ENCODE peak calls at places on chromosomes 13 and 19, in nine cellular contexts. One of them, this sample, is unnamed.

GRCh38 chr19:2010135-2010668 is 5.3 kb downstream of the BTBD2 start:
- DNase-seq in GM23338: no peak
- DNase-seq in sigmoid colon: no peak
- DNase-seq in transverse colon: no peak
- DNase-seq in GM12892: no peak
- DNase-seq in esophagus muscularis mucosa: no peak
- DNase-seq in breast epithelium: no peak
- DNase-seq in upper lobe of left lung: no peak
- DNase-seq in suprapubic skin: no peak
- DNase-seq in this sample: no peak

GRCh38 chr19:39407644-39408391 is 1.2 kb downstream of the ZFP36 start:
- DNase-seq in GM23338: peak
- DNase-seq in breast epithelium: peak
- DNase-seq in esophagus muscularis mucosa: no peak
- DNase-seq in sigmoid colon: peak
- DNase-seq in upper lobe of left lung: peak
- DNase-seq in suprapubic skin: peak
- DNase-seq in GM12892: no peak
- DNase-seq in transverse colon: peak
- DNase-seq in this sample: no peak

GRCh38 chr19:4636151-4636717 is 3.1 kb upstream of the TNFAIP8L1 start:
- DNase-seq in esophagus muscularis mucosa: no peak
- DNase-seq in sigmoid colon: peak
- DNase-seq in suprapubic skin: no peak
- DNase-seq in breast epithelium: peak
- DNase-seq in upper lobe of left lung: peak
- DNase-seq in GM12892: peak
- DNase-seq in transverse colon: peak
- DNase-seq in GM23338: peak
- DNase-seq in this sample: peak

GRCh38 chr19:44930088-44930487 is 11.9 kb upstream of the APOC4 start:
- DNase-seq in breast epithelium: no peak
- DNase-seq in upper lobe of left lung: no peak
- DNase-seq in suprapubic skin: no peak
- DNase-seq in GM23338: no peak
- DNase-seq in esophagus muscularis mucosa: no peak
- DNase-seq in transverse colon: no peak
- DNase-seq in GM12892: no peak
- DNase-seq in sigmoid colon: no peak
- DNase-seq in this sample: no peak

GRCh38 chr13:35796627-35797026 is 320.1 kb upstream of the MAB21L1 start:
- DNase-seq in suprapubic skin: no peak
- DNase-seq in upper lobe of left lung: no peak
- DNase-seq in esophagus muscularis mucosa: no peak
- DNase-seq in sigmoid colon: no peak
- DNase-seq in breast epithelium: no peak
- DNase-seq in GM12892: no peak
- DNase-seq in transverse colon: no peak
- DNase-seq in GM23338: no peak
- DNase-seq in this sample: no peak

GRCh38 chr13:94656766-94657165 is 55.1 kb downstream of the GPR180 start:
- DNase-seq in breast epithelium: no peak
- DNase-seq in GM23338: peak
- DNase-seq in esophagus muscularis mucosa: no peak
- DNase-seq in suprapubic skin: no peak
- DNase-seq in GM12892: no peak
- DNase-seq in upper lobe of left lung: no peak
- DNase-seq in sigmoid colon: no peak
- DNase-seq in transverse colon: no peak
- DNase-seq in this sample: no peak

GRCh38 chr13:99496322-99497142 is 4.7 kb upstream of the TM9SF2 start:
- DNase-seq in upper lobe of left lung: peak
- DNase-seq in GM23338: peak
- DNase-seq in sigmoid colon: peak
- DNase-seq in esophagus muscularis mucosa: no peak
- DNase-seq in GM12892: no peak
- DNase-seq in transverse colon: peak
- DNase-seq in breast epithelium: peak
- DNase-seq in suprapubic skin: peak
- DNase-seq in this sample: peak

GRCh38 chr13:20274466-20274865 is 42.3 kb upstream of the GJB6 start:
- DNase-seq in breast epithelium: peak
- DNase-seq in GM23338: no peak
- DNase-seq in esophagus muscularis mucosa: peak
- DNase-seq in GM12892: no peak
- DNase-seq in sigmoid colon: no peak
- DNase-seq in transverse colon: no peak
- DNase-seq in suprapubic skin: no peak
- DNase-seq in upper lobe of left lung: peak
- DNase-seq in this sample: no peak

GRCh38 chr19:18634612-18635290 is 2.1 kb upstream of the KLHL26 start:
- DNase-seq in esophagus muscularis mucosa: no peak
- DNase-seq in suprapubic skin: no peak
- DNase-seq in sigmoid colon: no peak
- DNase-seq in breast epithelium: no peak
- DNase-seq in upper lobe of left lung: no peak
- DNase-seq in transverse colon: peak
- DNase-seq in GM23338: no peak
- DNase-seq in GM12892: no peak
- DNase-seq in this sample: no peak

GRCh38 chr19:18847516-18848463 is 16.0 kb downstream of the UPF1 start:
- DNase-seq in GM23338: no peak
- DNase-seq in GM12892: no peak
- DNase-seq in esophagus muscularis mucosa: no peak
- DNase-seq in sigmoid colon: no peak
- DNase-seq in upper lobe of left lung: no peak
- DNase-seq in breast epithelium: no peak
- DNase-seq in suprapubic skin: no peak
- DNase-seq in transverse colon: no peak
- DNase-seq in this sample: no peak

GRCh38 chr13:20465218-20465879 is 60.3 kb downstream of the CRYL1 start:
- DNase-seq in transverse colon: peak
- DNase-seq in upper lobe of left lung: no peak
- DNase-seq in esophagus muscularis mucosa: peak
- DNase-seq in breast epithelium: no peak
- DNase-seq in suprapubic skin: no peak
- DNase-seq in sigmoid colon: no peak
- DNase-seq in GM23338: no peak
- DNase-seq in GM12892: no peak
- DNase-seq in this sample: no peak

GRCh38 chr13:50140742-50141659 is 125.8 kb downstream of the KCNRG start:
- DNase-seq in GM23338: peak
- DNase-seq in suprapubic skin: no peak
- DNase-seq in breast epithelium: no peak
- DNase-seq in esophagus muscularis mucosa: no peak
- DNase-seq in transverse colon: no peak
- DNase-seq in GM12892: no peak
- DNase-seq in sigmoid colon: no peak
- DNase-seq in upper lobe of left lung: no peak
- DNase-seq in this sample: no peak

DNA sequence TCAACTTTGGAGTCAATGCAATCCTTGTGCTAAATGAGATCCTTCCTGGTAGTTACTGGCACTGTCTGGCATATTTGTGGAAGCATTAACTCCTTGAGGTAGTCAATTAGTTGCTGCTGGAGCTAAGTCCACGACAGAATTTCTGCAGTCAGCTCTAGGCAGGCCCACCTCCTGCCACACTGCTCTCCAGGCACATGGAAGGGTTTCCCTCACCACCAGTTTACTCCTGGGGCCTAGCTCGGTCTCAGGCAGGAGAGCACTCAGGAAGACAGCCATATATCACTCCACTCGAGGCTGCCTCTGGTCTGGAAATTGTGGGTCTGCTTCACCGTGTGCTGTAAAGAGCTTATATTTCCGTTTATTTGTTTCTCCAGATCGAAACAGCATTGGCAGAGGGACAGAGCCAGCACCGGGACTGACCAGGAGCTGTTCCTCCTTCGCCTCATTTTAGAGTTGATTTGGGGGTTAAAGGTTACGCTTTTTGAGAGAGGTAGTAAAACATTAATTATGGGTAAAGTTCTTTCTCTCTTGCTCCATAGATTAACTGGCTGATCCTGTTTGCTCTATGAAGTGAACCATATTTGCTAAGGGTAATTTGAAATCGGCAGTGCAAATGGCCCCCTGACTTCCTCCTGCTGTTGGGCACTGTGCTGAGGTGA is 20.6 kb upstream of the GTF3A start:
- DNase-seq in sigmoid colon: no peak
- DNase-seq in transverse colon: peak
- DNase-seq in upper lobe of left lung: no peak
- DNase-seq in GM23338: no peak
- DNase-seq in GM12892: no peak
- DNase-seq in breast epithelium: no peak
- DNase-seq in suprapubic skin: no peak
- DNase-seq in esophagus muscularis mucosa: no peak
- DNase-seq in this sample: no peak
- TF ChIP-seq POLR2AphosphoS5 in sigmoid colon: no peak
- TF ChIP-seq POLR2AphosphoS5 in transverse colon: no peak
- TF ChIP-seq POLR2AphosphoS5 in upper lobe of left lung: no peak
- TF ChIP-seq POLR2AphosphoS5 in GM23338: no peak
- TF ChIP-seq POLR2AphosphoS5 in GM12892: no peak
- TF ChIP-seq POLR2AphosphoS5 in breast epithelium: no peak
- TF ChIP-seq POLR2AphosphoS5 in suprapubic skin: no peak
- TF ChIP-seq POLR2AphosphoS5 in esophagus muscularis mucosa: no peak
- TF ChIP-seq POLR2AphosphoS5 in this sample: no peak

DNA sequence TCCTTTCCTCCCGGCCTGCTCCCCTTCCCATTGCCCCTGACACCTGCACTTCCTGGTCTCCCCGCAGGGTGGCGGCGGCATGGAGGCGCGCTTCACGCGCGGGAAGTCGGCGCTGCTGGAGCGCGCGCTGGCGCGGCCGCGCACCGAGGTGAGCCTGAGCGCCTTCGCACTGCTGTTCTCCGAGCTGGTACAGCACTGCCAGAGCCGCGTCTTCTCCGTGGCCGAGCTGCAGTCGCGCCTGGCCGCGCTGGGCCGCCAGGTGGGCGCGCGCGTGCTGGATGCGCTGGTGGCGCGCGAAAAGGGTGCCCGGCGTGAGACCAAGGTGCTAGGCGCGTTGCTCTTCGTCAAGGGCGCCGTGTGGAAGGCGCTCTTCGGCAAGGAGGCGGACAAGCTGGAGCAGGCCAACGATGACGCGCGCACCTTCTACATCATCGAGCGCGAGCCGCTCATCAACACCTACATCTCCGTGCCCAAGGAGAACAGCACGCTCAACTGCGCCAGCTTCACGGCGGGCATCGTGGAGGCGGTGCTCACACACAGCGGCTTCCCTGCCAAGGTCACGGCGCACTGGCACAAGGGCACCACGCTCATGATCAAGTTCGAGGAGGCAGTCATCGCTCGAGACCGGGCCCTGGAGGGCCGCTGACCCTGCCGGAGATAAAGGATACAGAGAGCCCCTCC is 1.7 kb downstream of the TRAPPC5 start:
- DNase-seq in transverse colon: no peak
- DNase-seq in upper lobe of left lung: no peak
- DNase-seq in GM12892: no peak
- DNase-seq in esophagus muscularis mucosa: no peak
- DNase-seq in sigmoid colon: no peak
- DNase-seq in GM23338: peak
- DNase-seq in breast epithelium: no peak
- DNase-seq in suprapubic skin: no peak
- DNase-seq in this sample: no peak
- TF ChIP-seq POLR2AphosphoS5 in transverse colon: no peak
- TF ChIP-seq POLR2AphosphoS5 in upper lobe of left lung: no peak
- TF ChIP-seq POLR2AphosphoS5 in GM12892: no peak
- TF ChIP-seq POLR2AphosphoS5 in esophagus muscularis mucosa: no peak
- TF ChIP-seq POLR2AphosphoS5 in sigmoid colon: no peak
- TF ChIP-seq POLR2AphosphoS5 in GM23338: no peak
- TF ChIP-seq POLR2AphosphoS5 in breast epithelium: no peak
- TF ChIP-seq POLR2AphosphoS5 in suprapubic skin: no peak
- TF ChIP-seq POLR2AphosphoS5 in this sample: no peak

GRCh38 chr19:50657672-50658437 is 8.6 kb downstream of the C19orf81 start:
- DNase-seq in upper lobe of left lung: peak
- DNase-seq in esophagus muscularis mucosa: peak
- DNase-seq in GM12892: no peak
- DNase-seq in sigmoid colon: peak
- DNase-seq in transverse colon: peak
- DNase-seq in suprapubic skin: peak
- DNase-seq in breast epithelium: peak
- DNase-seq in GM23338: peak
- DNase-seq in this sample: peak
- TF ChIP-seq POLR2AphosphoS5 in upper lobe of left lung: no peak
- TF ChIP-seq POLR2AphosphoS5 in esophagus muscularis mucosa: no peak
- TF ChIP-seq POLR2AphosphoS5 in GM12892: no peak
- TF ChIP-seq POLR2AphosphoS5 in sigmoid colon: no peak
- TF ChIP-seq POLR2AphosphoS5 in transverse colon: no peak
- TF ChIP-seq POLR2AphosphoS5 in suprapubic skin: no peak
- TF ChIP-seq POLR2AphosphoS5 in breast epithelium: no peak
- TF ChIP-seq POLR2AphosphoS5 in GM23338: peak
- TF ChIP-seq POLR2AphosphoS5 in this sample: no peak

GRCh38 chr19:16332991-16333624 is 8.5 kb downstream of the KLF2 start:
- DNase-seq in transverse colon: no peak
- DNase-seq in upper lobe of left lung: no peak
- DNase-seq in esophagus muscularis mucosa: no peak
- DNase-seq in breast epithelium: no peak
- DNase-seq in GM12892: no peak
- DNase-seq in suprapubic skin: no peak
- DNase-seq in GM23338: no peak
- DNase-seq in sigmoid colon: no peak
- DNase-seq in this sample: no peak

GRCh38 chr19:16335226-16335625 is 10.6 kb downstream of the KLF2 start:
- DNase-seq in GM23338: no peak
- DNase-seq in transverse colon: no peak
- DNase-seq in suprapubic skin: no peak
- DNase-seq in esophagus muscularis mucosa: no peak
- DNase-seq in upper lobe of left lung: no peak
- DNase-seq in sigmoid colon: no peak
- DNase-seq in GM12892: no peak
- DNase-seq in breast epithelium: no peak
- DNase-seq in this sample: no peak

GRCh38 chr19:16336571-16336970 is 11.9 kb downstream of the KLF2 start:
- DNase-seq in sigmoid colon: no peak
- DNase-seq in suprapubic skin: no peak
- DNase-seq in upper lobe of left lung: no peak
- DNase-seq in esophagus muscularis mucosa: no peak
- DNase-seq in GM23338: no peak
- DNase-seq in breast epithelium: no peak
- DNase-seq in GM12892: no peak
- DNase-seq in transverse colon: no peak
- DNase-seq in this sample: no peak

GRCh38 chr19:16330811-16331690 is 6.4 kb downstream of the KLF2 start:
- DNase-seq in upper lobe of left lung: no peak
- DNase-seq in esophagus muscularis mucosa: no peak
- DNase-seq in suprapubic skin: no peak
- DNase-seq in GM12892: no peak
- DNase-seq in GM23338: no peak
- DNase-seq in breast epithelium: no peak
- DNase-seq in transverse colon: no peak
- DNase-seq in sigmoid colon: peak
- DNase-seq in this sample: no peak

DNA sequence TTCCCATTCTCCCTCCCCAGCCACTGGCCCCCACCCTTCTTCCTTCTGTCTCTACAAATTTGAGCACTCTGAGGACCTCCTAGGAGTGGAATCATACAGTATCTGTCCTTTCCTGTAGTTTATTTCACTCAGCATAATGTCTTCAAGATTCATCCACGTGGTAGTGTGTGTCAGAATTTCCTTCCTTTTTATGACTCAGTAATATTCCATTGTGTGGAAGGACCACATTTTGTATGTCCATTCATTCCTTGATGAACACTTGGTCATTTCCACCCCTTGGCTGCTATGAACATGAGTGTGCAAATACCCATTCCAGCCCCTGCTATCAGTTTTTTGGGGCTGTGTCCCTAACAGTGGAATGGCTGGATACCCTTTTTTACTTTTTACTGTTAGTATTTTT is 9.8 kb downstream of the KLF2 start:
- DNase-seq in transverse colon: no peak
- DNase-seq in sigmoid colon: no peak
- DNase-seq in GM23338: no peak
- DNase-seq in esophagus muscularis mucosa: no peak
- DNase-seq in breast epithelium: no peak
- DNase-seq in suprapubic skin: no peak
- DNase-seq in GM12892: no peak
- DNase-seq in upper lobe of left lung: no peak
- DNase-seq in this sample: no peak
- TF ChIP-seq POLR2AphosphoS5 in transverse colon: no peak
- TF ChIP-seq POLR2AphosphoS5 in sigmoid colon: no peak
- TF ChIP-seq POLR2AphosphoS5 in GM23338: no peak
- TF ChIP-seq POLR2AphosphoS5 in esophagus muscularis mucosa: no peak
- TF ChIP-seq POLR2AphosphoS5 in breast epithelium: no peak
- TF ChIP-seq POLR2AphosphoS5 in suprapubic skin: no peak
- TF ChIP-seq POLR2AphosphoS5 in GM12892: no peak
- TF ChIP-seq POLR2AphosphoS5 in upper lobe of left lung: no peak
- TF ChIP-seq POLR2AphosphoS5 in this sample: no peak

This sample was measured in HL-60.